ENCODE peak calls at places on chromosomes 5 and 9, in nine cellular contexts. O is brain microvascular endothelial cell, X is thoracic aorta, R is transverse colon, N is suprapubic skin, E is A673, F is left ventricle myocardium inferior, Q is mammary epithelial cell, I is neural progenitor cell. B is an unnamed sample.

GRCh38 chr5:57447656-57448055 is 35.0 kb downstream of the ACTBL2 start:
- DNase-seq in O (peak; percentile 28), X (no peak), R (no peak), N (no peak), E (no peak), F (no peak), Q (no peak), I (no peak), B (peak; percentile 80)

GRCh38 chr5:9927106-9927505 is 297.0 kb upstream of the TAS2R1 start:
- DNase-seq in O (peak; percentile 29), X (no peak), R (no peak), N (no peak), E (no peak), F (no peak), Q (no peak), I (peak; percentile 45), B (peak; percentile 37)

GRCh38 chr9:20391208-20391607 is 231.1 kb downstream of the MLLT3 start:
- DNase-seq in O (no peak), X (no peak), R (no peak), N (no peak), E (no peak), F (no peak), Q (no peak), I (no peak), B (no peak)

GRCh38 chr5:13976223-13976622 is 31.7 kb upstream of the DNAH5 start:
- DNase-seq in O (no peak), X (no peak), R (no peak), N (no peak), E (no peak), F (no peak), Q (no peak), I (no peak), B (no peak)

GRCh38 chr9:119216891-119217290 is 152.3 kb downstream of the BRINP1 start:
- DNase-seq in O (no peak), X (no peak), R (peak; percentile 13), N (no peak), E (peak; percentile 6), F (peak; percentile 20), Q (no peak), I (no peak), B (no peak)

GRCh38 chr9:128409450-128409849 is 11.2 kb upstream of the CERCAM start:
- DNase-seq in O (no peak), X (no peak), R (no peak), N (no peak), E (no peak), F (no peak), Q (no peak), I (no peak), B (no peak)

GRCh38 chr5:10636363-10637142 is 72.7 kb downstream of the ANKRD33B start:
- DNase-seq in O (no peak), X (no peak), R (no peak), N (no peak), E (no peak), F (no peak), Q (no peak), I (no peak), B (no peak)

GRCh38 chr9:79382468-79382867 is 189.3 kb upstream of the TLE4 start:
- DNase-seq in O (no peak), X (no peak), R (no peak), N (no peak), E (no peak), F (no peak), Q (peak; percentile 11), I (no peak), B (no peak)

GRCh38 chr5:168422431-168422830 is 63.8 kb upstream of the RARS1 start:
- DNase-seq in O (no peak), X (no peak), R (no peak), N (no peak), E (no peak), F (no peak), Q (no peak), I (no peak), B (no peak)

GRCh38 chr5:68408345-68408871 is 192.9 kb downstream of the PIK3R1 start:
- DNase-seq in O (no peak), X (no peak), R (no peak), N (no peak), E (peak; percentile 90), F (no peak), Q (no peak), I (no peak), B (no peak)

GRCh38 chr5:68406767-68407232 is 191.2 kb downstream of the PIK3R1 start:
- DNase-seq in O (no peak), X (no peak), R (peak; percentile 34), N (no peak), E (peak; percentile 44), F (no peak), Q (no peak), I (no peak), B (no peak)

GRCh38 chr5:68409259-68409658 is 193.7 kb downstream of the PIK3R1 start:
- DNase-seq in O (peak; percentile 49), X (no peak), R (no peak), N (no peak), E (no peak), F (no peak), Q (peak; percentile 77), I (no peak), B (peak; percentile 14)

GRCh38 chr5:68406344-68406743 is 190.8 kb downstream of the PIK3R1 start:
- DNase-seq in O (no peak), X (no peak), R (no peak), N (no peak), E (no peak), F (no peak), Q (peak; percentile 47), I (no peak), B (no peak)

DNA sequence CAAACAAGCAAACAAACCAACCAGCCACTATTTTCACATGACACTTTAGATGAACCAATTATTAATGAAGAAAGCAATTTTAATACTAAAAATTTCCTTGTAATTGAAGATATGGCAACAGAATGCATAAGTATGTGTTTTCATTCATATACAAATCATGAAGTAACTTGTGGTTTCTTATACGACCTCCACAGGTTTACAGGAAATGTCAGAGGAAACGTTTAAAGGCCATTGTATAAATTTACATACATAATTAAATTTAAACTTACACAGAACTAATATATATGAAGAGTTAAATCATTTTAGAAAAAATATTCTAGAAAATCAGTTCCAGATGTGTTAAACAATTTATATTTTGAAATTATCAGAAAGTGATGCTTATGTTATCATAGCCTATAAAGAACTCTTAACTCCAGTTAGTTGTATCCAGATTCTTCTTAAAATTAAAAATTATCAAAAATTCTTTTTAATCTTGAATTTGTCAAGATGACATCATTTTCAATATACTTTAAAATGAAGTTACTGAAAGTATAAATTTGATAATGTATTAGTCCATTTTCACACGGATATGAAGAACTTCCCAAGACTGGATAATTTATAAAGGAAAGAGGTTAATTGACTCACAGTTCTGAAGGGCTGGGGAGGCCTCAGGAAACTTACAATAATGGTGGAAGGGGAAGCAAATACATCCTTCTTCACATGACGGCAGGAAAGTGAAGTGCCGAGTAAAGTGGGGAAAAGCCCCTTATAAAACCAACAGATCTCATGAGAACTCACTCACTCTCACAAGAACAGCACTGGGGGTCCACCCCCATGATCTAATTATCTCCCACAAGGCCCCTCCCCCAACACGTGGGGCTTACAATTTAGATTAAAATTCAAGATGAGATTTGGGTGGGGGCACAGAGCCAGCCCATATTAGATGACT is 192.0 kb downstream of the PIK3R1 start:
- DNase-seq in O (no peak), X (no peak), R (no peak), N (no peak), E (peak; percentile 80), F (no peak), Q (no peak), I (no peak), B (no peak)
- TF ChIP-seq CTCF in O (no peak), X (no peak), R (no peak), N (no peak), E (no peak), F (no peak), Q (no peak), I (no peak), B (no peak)

GRCh38 chr5:139403418-139403786 is 487 bp downstream of the SPATA24 start:
- DNase-seq in O (no peak), X (no peak), R (no peak), N (no peak), E (no peak), F (no peak), Q (no peak), I (no peak), B (no peak)
- H3K4me3 ChIP-seq in O (peak overlapping the region; percentile 64), X (peak overlapping the region; percentile 67), R (peak overlapping the region; percentile 41), N (peak overlapping the region; percentile 56), E (peak overlapping the region; percentile 48), F (peak overlapping the region; percentile 66), Q (peak overlapping the region; percentile 61), I (peak overlapping the region; percentile 59), B (peak overlapping the region; percentile 63)

GRCh38 chr5:178296066-178296465 is 63.5 kb upstream of the PHYKPL start:
- DNase-seq in O (no peak), X (no peak), R (no peak), N (peak; percentile 13), E (no peak), F (no peak), Q (no peak), I (no peak), B (no peak)

GRCh38 chr5:178295589-178295988 is 63.0 kb upstream of the PHYKPL start:
- DNase-seq in O (no peak), X (no peak), R (no peak), N (no peak), E (no peak), F (no peak), Q (no peak), I (no peak), B (no peak)

GRCh38 chr5:178301641-178302040 is 69.0 kb upstream of the PHYKPL start:
- DNase-seq in O (no peak), X (no peak), R (no peak), N (peak; percentile 5), E (no peak), F (no peak), Q (no peak), I (no peak), B (no peak)

GRCh38 chr5:178298283-178298807 is 65.7 kb upstream of the PHYKPL start:
- DNase-seq in O (no peak), X (no peak), R (no peak), N (peak; percentile 13), E (no peak), F (no peak), Q (no peak), I (no peak), B (no peak)

GRCh38 chr5:178297751-178298150 is 65.1 kb upstream of the PHYKPL start:
- DNase-seq in O (no peak), X (no peak), R (no peak), N (peak; percentile 40), E (no peak), F (no peak), Q (no peak), I (no peak), B (no peak)
- TF ChIP-seq CTCF in O (no peak), X (no peak), R (no peak), N (no peak), E (no peak), F (no peak), Q (no peak), I (no peak), B (no peak)

DNA sequence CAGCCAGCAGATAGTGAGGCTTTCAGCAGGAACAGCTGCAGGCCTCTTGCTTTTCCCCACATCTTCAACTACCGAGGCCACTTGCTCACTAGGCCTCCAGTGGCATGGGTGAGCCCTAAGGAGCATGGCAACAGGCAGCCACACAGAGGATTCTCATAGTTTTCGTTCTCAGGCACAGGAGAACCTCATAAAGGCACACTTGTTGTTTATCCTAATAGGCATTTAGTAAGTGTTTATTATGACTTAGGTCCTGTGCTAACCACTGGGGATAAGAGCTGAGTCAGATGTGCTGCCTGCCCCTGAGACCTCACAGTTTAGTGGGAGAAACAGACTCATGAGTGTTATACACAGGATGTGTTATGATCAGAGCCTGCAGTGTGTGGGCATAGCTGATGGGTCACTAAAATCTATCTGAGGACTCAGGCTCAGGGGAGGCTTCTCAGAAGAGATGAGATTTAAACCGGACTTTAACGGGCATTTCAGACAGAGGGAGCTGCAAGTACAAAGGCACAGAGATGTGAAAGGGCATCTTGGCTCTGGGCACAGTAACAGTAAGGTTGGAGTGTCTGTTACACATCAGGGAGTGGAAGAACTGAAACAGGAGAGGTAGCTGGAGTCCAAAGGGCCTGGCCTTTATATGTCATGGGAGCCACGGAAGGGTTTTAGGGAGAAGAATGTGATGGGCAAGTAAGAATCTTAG is 21.0 kb upstream of the HEMGN start:
- DNase-seq in O (peak; percentile 25), X (no peak), R (no peak), N (no peak), E (no peak), F (no peak), Q (peak; percentile 24), I (no peak), B (peak; percentile 38)
- H3K4me3 ChIP-seq in O (no peak overlapping the region), X (no peak overlapping the region), R (no peak overlapping the region), N (no peak overlapping the region), E (no peak overlapping the region), F (no peak overlapping the region), Q (no peak overlapping the region), I (no peak overlapping the region), B (no peak overlapping the region)